ENCODE peak calls at places on chromosomes 13 and 19, in nine cellular contexts. G, Y, R, S, Q, M, F, H and Z are unnamed samples.

GRCh38 chr13:31072041-31072440 is 89.7 kb downstream of the HSPH1 start:
- DNase-seq in G (no peak), Y (no peak), R (no peak), S (no peak), Q (no peak), M (no peak), F (peak; percentile 56), H (no peak), Z (no peak)

GRCh38 chr19:13983213-13983889 is 22.8 kb downstream of the RFX1 start:
- DNase-seq in G (no peak), Y (peak; percentile 29), R (no peak), S (no peak), Q (no peak), M (peak; percentile 24), F (no peak), H (peak; percentile 93), Z (no peak)

GRCh38 chr19:36668646-36669045 is 2.0 kb upstream of the ZNF461 start:
- DNase-seq in G (no peak), Y (no peak), R (no peak), S (no peak), Q (no peak), M (no peak), F (no peak), H (peak; percentile 18), Z (no peak)

GRCh38 chr13:27619093-27619705 is 1.1 kb downstream of the LNX2 start:
- DNase-seq in G (no peak), Y (no peak), R (no peak), S (no peak), Q (no peak), M (no peak), F (peak; percentile 34), H (no peak), Z (no peak)

GRCh38 chr19:48635966-48636858 is 967 bp downstream of the DBP start:
- DNase-seq in G (no peak), Y (peak; percentile 49), R (no peak), S (no peak), Q (no peak), M (peak; percentile 33), F (no peak), H (peak; percentile 64), Z (no peak)

GRCh38 chr13:112136095-112136494 is 69.1 kb downstream of the SOX1 start:
- DNase-seq in G (no peak), Y (no peak), R (no peak), S (no peak), Q (no peak), M (no peak), F (no peak), H (no peak), Z (no peak)

GRCh38 chr13:112113355-112113754 is 46.4 kb downstream of the SOX1 start:
- DNase-seq in G (no peak), Y (no peak), R (no peak), S (no peak), Q (no peak), M (no peak), F (no peak), H (no peak), Z (no peak)

GRCh38 chr19:3852614-3853254 is 16.1 kb downstream of the ZFR2 start:
- DNase-seq in G (peak; percentile 18), Y (peak; percentile 21), R (peak; percentile 29), S (peak; percentile 34), Q (peak; percentile 69), M (no peak), F (peak; percentile 96), H (peak; percentile 76), Z (no peak)

GRCh38 chr13:87671031-87671823 is at the start of gene SLITRK5:
- DNase-seq in G (no peak), Y (peak; percentile 73), R (no peak), S (peak; percentile 46), Q (peak; percentile 16), M (peak; percentile 14), F (peak; percentile 51), H (peak; percentile 80), Z (no peak)

GRCh38 chr19:14002571-14003278 is 3.4 kb downstream of the RFX1 start:
- DNase-seq in G (no peak), Y (peak; percentile 53), R (no peak), S (no peak), Q (no peak), M (no peak), F (no peak), H (no peak), Z (peak; percentile 60)

GRCh38 chr19:4575267-4575793 is 15.8 kb upstream of the SEMA6B start:
- DNase-seq in G (no peak), Y (peak; percentile 51), R (peak; percentile 95), S (no peak), Q (peak; percentile 89), M (no peak), F (peak; percentile 94), H (peak; percentile 28), Z (no peak)

GRCh38 chr19:39479916-39480315 is 722 bp upstream of the TIMM50 start:
- DNase-seq in G (no peak), Y (no peak), R (no peak), S (no peak), Q (no peak), M (no peak), F (no peak), H (no peak), Z (no peak)

GRCh38 chr19:10352764-10353671 is 13.6 kb upstream of the ICAM3 start:
- DNase-seq in G (no peak), Y (no peak), R (no peak), S (no peak), Q (no peak), M (no peak), F (no peak), H (no peak), Z (no peak)

GRCh38 chr19:768424-768823 is 17.5 kb downstream of the MISP start:
- DNase-seq in G (no peak), Y (no peak), R (peak; percentile 76), S (no peak), Q (peak; percentile 54), M (no peak), F (peak; percentile 78), H (no peak), Z (no peak)

GRCh38 chr19:29668746-29669609 is 3.7 kb downstream of the PLEKHF1 start:
- DNase-seq in G (no peak), Y (peak; percentile 29), R (no peak), S (no peak), Q (no peak), M (no peak), F (no peak), H (no peak), Z (no peak)

GRCh38 chr13:47983070-47983469 is 18.0 kb downstream of the SUCLA2 start:
- DNase-seq in G (no peak), Y (no peak), R (no peak), S (no peak), Q (no peak), M (no peak), F (no peak), H (no peak), Z (no peak)

GRCh38 chr13:77002590-77003190 is 10.8 kb downstream of the CLN5 start:
- DNase-seq in G (no peak), Y (no peak), R (no peak), S (no peak), Q (peak; percentile 35), M (no peak), F (peak; percentile 32), H (peak; percentile 17), Z (no peak)

GRCh38 chr13:72383646-72384045 is 343.8 kb downstream of the MZT1 start:
- DNase-seq in G (no peak), Y (no peak), R (no peak), S (no peak), Q (no peak), M (no peak), F (no peak), H (no peak), Z (no peak)

GRCh38 chr19:6402834-6403608 is 10.1 kb upstream of the GTF2F1 start:
- DNase-seq in G (no peak), Y (no peak), R (no peak), S (no peak), Q (peak; percentile 81), M (no peak), F (no peak), H (peak; percentile 65), Z (no peak)

GRCh38 chr19:46975918-46976782 is 43.5 kb upstream of the NPAS1 start:
- DNase-seq in G (no peak), Y (no peak), R (no peak), S (no peak), Q (peak; percentile 98), M (no peak), F (peak; percentile 98), H (no peak), Z (no peak)

GRCh38 chr19:13396256-13397080 is 109.8 kb downstream of the CACNA1A start:
- DNase-seq in G (no peak), Y (peak; percentile 19), R (peak; percentile 2), S (no peak), Q (peak; percentile 85), M (no peak), F (peak; percentile 55), H (peak; percentile 6), Z (no peak)

GRCh38 chr19:29040951-29041350 is 172.0 kb downstream of the UQCRFS1 start:
- DNase-seq in G (no peak), Y (no peak), R (no peak), S (no peak), Q (no peak), M (no peak), F (no peak), H (no peak), Z (no peak)

GRCh38 chr19:54803410-54803809 is at the start of gene KIR2DL4:
- DNase-seq in G (no peak), Y (peak; percentile 4), R (no peak), S (no peak), Q (no peak), M (no peak), F (no peak), H (no peak), Z (no peak)

GRCh38 chr13:39603424-39603947 is 493 bp upstream of the LHFPL6 start:
- DNase-seq in G (no peak), Y (no peak), R (no peak), S (no peak), Q (peak; percentile 24), M (no peak), F (peak; percentile 62), H (peak; percentile 62), Z (no peak)

GRCh38 chr19:13505761-13506549 is at the start of gene CACNA1A:
- DNase-seq in G (no peak), Y (peak; percentile 22), R (no peak), S (no peak), Q (peak; percentile 11), M (no peak), F (no peak), H (no peak), Z (no peak)

GRCh38 chr19:8659905-8660304 is 29.5 kb downstream of the NFILZ start:
- DNase-seq in G (no peak), Y (no peak), R (no peak), S (no peak), Q (no peak), M (no peak), F (no peak), H (no peak), Z (no peak)

GRCh38 chr19:7006305-7006704 is 14.9 kb downstream of the MBD3L2B start:
- DNase-seq in G (no peak), Y (no peak), R (no peak), S (no peak), Q (no peak), M (no peak), F (peak; percentile 12), H (no peak), Z (no peak)

GRCh38 chr19:3642987-3643386 is 16.4 kb upstream of the CACTIN start:
- DNase-seq in G (no peak), Y (peak; percentile 31), R (no peak), S (no peak), Q (no peak), M (no peak), F (no peak), H (peak; percentile 40), Z (no peak)

GRCh38 chr13:77511552-77511951 is 24.0 kb upstream of the SCEL start:
- DNase-seq in G (no peak), Y (no peak), R (no peak), S (no peak), Q (peak; percentile 7), M (no peak), F (no peak), H (peak; percentile 15), Z (no peak)